ENCODE peak calls at places on chromosomes 3 and 15, in seven cellular contexts. G is A549; H is effector memory CD8-positive, alpha-beta T cell; U is activated naive CD4-positive, alpha-beta T cell treated with anti-CD3 and anti-CD28 coated beads for 36 hours; Q is LNCaP clone FGC; B is fibroblast of mammary gland; D is activated gamma-delta T cell treated with Interleukin-2 at 50 U/mL for 16 hours. R is an unnamed sample.

GRCh38 chr15:78320173-78320572 is 20.0 kb upstream of the CRABP1 start:
- DNase-seq in D (no peak), H (no peak), U (no peak), Q (no peak), B (no peak), G (no peak), R (peak)

GRCh38 chr15:81024265-81024875 is 23.6 kb downstream of the TLNRD1 start:
- DNase-seq in G (no peak), Q (no peak), H (no peak), B (no peak), D (no peak), U (no peak), R (peak)

GRCh38 chr3:134829716-134830115 is 34.7 kb downstream of the EPHB1 start:
- DNase-seq in H (no peak), G (no peak), Q (no peak), D (no peak), B (no peak), U (no peak), R (no peak)

GRCh38 chr15:88348579-88349255 is 92.2 kb upstream of the NTRK3 start:
- DNase-seq in G (no peak), Q (no peak), B (no peak), D (no peak), U (no peak), H (no peak), R (no peak)

GRCh38 chr15:74580538-74581350 is 34.9 kb upstream of the CLK3 start:
- DNase-seq in G (no peak), Q (no peak), B (no peak), H (no peak), D (no peak), U (no peak), R (peak)

GRCh38 chr3:35707904-35708303 is 68.6 kb downstream of the ARPP21 start:
- DNase-seq in D (no peak), H (no peak), Q (no peak), U (peak), G (peak), B (peak), R (no peak)

GRCh38 chr15:52021892-52022540 is 3.0 kb downstream of the MAPK6 start:
- DNase-seq in U (no peak), Q (no peak), G (no peak), H (no peak), B (no peak), D (no peak), R (no peak)

GRCh38 chr3:12024959-12025570 is 20.9 kb downstream of the SYN2 start:
- DNase-seq in G (no peak), B (no peak), Q (peak), H (no peak), D (no peak), U (no peak), R (no peak)

R was measured in NCI-H524.